ENCODE peak calls at places on chromosomes 3 and 15, in seven cellular contexts. I is cardiac muscle cell; G is fibroblast of pulmonary artery; D is effector memory CD8-positive, alpha-beta T cell; T is activated CD4-positive, CD25-positive, alpha-beta regulatory T cell; F is activated T-helper 1 cell treated with anti-CD3 and anti-CD28 coated beads, Interleukin-12 subunit alpha, Interleukin-12 subunit beta, Interleukin-2, Interleukin-4 antibody, amounts not matched to agents 30 ng/mL and 10 ng/mL and 1 ng/mL, durations not matched to agents 14 hours and 24 hours and 36 hours; Q is ovary. R is an unnamed sample.

GRCh38 chr3:71713041-71713440 is 12.2 kb downstream of the EIF4E3 start:
- DNase-seq in T (no peak), F (no peak), Q (no peak), D (no peak), G (no peak), I (no peak), R (no peak)

GRCh38 chr3:188185717-188186236 is 31.8 kb downstream of the LPP start:
- DNase-seq in D (no peak), G (no peak), I (no peak), T (no peak), F (no peak), Q (no peak), R (peak; percentile 22)

GRCh38 chr15:78097667-78098066 is 5.3 kb downstream of the SH2D7 start:
- DNase-seq in G (no peak), Q (no peak), D (no peak), I (no peak), T (no peak), F (no peak), R (no peak)

GRCh38 chr15:82625136-82625535 is 22.0 kb downstream of the CPEB1 start:
- DNase-seq in Q (no peak), F (no peak), I (no peak), D (no peak), T (no peak), G (no peak), R (no peak)

GRCh38 chr15:78210349-78210717 is 24.0 kb downstream of the ACSBG1 start:
- DNase-seq in I (no peak), G (no peak), T (no peak), D (no peak), F (no peak), Q (no peak), R (no peak)

GRCh38 chr15:72515591-72516389 is 41.7 kb downstream of the ARIH1 start:
- DNase-seq in I (peak; percentile 56), D (no peak), Q (no peak), F (no peak), T (no peak), G (peak; percentile 34), R (no peak)

GRCh38 chr15:42490743-42491539 is at the start of gene ZNF106:
- DNase-seq in Q (peak; percentile 89), D (peak; percentile 83), T (peak; percentile 76), G (peak; percentile 93), I (peak; percentile 94), F (peak; percentile 86), R (peak; percentile 94)

GRCh38 chr3:177447938-177448337 is 250.7 kb upstream of the TBL1XR1 start:
- DNase-seq in Q (no peak), T (no peak), F (no peak), G (no peak), I (no peak), D (no peak), R (no peak)

GRCh38 chr3:126134219-126134975 is 46.0 kb downstream of the ALDH1L1 start:
- DNase-seq in T (no peak), Q (peak; percentile 85), F (peak; percentile 5), G (peak; percentile 61), I (peak; percentile 68), D (peak; percentile 31), R (peak; percentile 58)

GRCh38 chr3:123341871-123342630 is 106.8 kb downstream of the ADCY5 start:
- DNase-seq in D (no peak), F (no peak), Q (no peak), I (no peak), G (no peak), T (no peak), R (no peak)

GRCh38 chr15:26848498-26848897 is 18.4 kb upstream of the GABRA5 start:
- DNase-seq in I (no peak), F (no peak), D (no peak), Q (no peak), G (no peak), T (no peak), R (no peak)

GRCh38 chr3:87320748-87321634 is 44.6 kb upstream of the POU1F1 start:
- DNase-seq in F (no peak), I (no peak), G (no peak), T (no peak), Q (no peak), D (no peak), R (no peak)

GRCh38 chr3:8853081-8853480 is 83.7 kb upstream of the OXTR start:
- DNase-seq in Q (no peak), D (no peak), T (no peak), G (peak; percentile 24), F (no peak), I (no peak), R (no peak)

GRCh38 chr3:158727499-158728377 is 4.5 kb downstream of the RARRES1 start:
- DNase-seq in T (no peak), D (peak; percentile 40), F (peak; percentile 36), I (peak; percentile 91), G (peak; percentile 87), Q (peak; percentile 76), R (peak; percentile 80)

GRCh38 chr3:189288348-189289235 is 116.8 kb downstream of the TPRG1 start:
- DNase-seq in F (no peak), T (no peak), D (no peak), G (no peak), I (no peak), Q (no peak), R (no peak)

GRCh38 chr15:67031321-67031720 is 34.1 kb upstream of the SMAD3 start:
- DNase-seq in Q (no peak), F (no peak), T (no peak), D (no peak), G (no peak), I (no peak), R (no peak)

GRCh38 chr3:177601120-177601519 is 403.8 kb upstream of the TBL1XR1 start:
- DNase-seq in F (no peak), I (no peak), G (no peak), D (no peak), Q (no peak), T (no peak), R (peak; percentile 33)

GRCh38 chr15:62742409-62743171 is 300.0 kb upstream of the TPM1 start:
- DNase-seq in D (peak; percentile 12), Q (peak; percentile 73), G (peak; percentile 93), I (peak; percentile 93), T (no peak), F (no peak), R (peak; percentile 69)

GRCh38 chr15:90402230-90402629 is 14.2 kb downstream of the IQGAP1 start:
- DNase-seq in G (peak; percentile 88), Q (peak; percentile 44), I (peak; percentile 87), D (no peak), T (no peak), F (no peak), R (peak; percentile 87)

GRCh38 chr3:172709776-172710708 is 825 bp downstream of the NCEH1 start:
- DNase-seq in T (no peak), D (no peak), F (no peak), Q (peak; percentile 50), I (peak; percentile 52), G (peak; percentile 40), R (peak; percentile 9)

GRCh38 chr3:126348308-126348920 is 8.8 kb downstream of the KLF15 start:
- DNase-seq in G (peak; percentile 12), Q (peak; percentile 17), F (no peak), D (no peak), T (no peak), I (peak; percentile 23), R (no peak)

GRCh38 chr3:190617185-190617584 is 103.3 kb downstream of the IL1RAP start:
- DNase-seq in I (no peak), F (peak; percentile 58), G (no peak), D (peak; percentile 1), T (no peak), Q (no peak), R (peak; percentile 3)

GRCh38 chr15:57236561-57237281 is 139.6 kb upstream of the CGNL1 start:
- DNase-seq in T (no peak), F (no peak), G (no peak), Q (no peak), D (no peak), I (no peak), R (no peak)

GRCh38 chr15:42033214-42033873 is 12.5 kb upstream of the PLA2G4E start:
- DNase-seq in Q (no peak), D (no peak), F (no peak), T (no peak), I (no peak), G (no peak), R (no peak)

GRCh38 chr15:44968475-44968874 is 12.0 kb downstream of the TERB2 start:
- DNase-seq in I (no peak), T (no peak), G (no peak), F (no peak), Q (no peak), D (no peak), R (no peak)

GRCh38 chr3:8964436-8965370 is 1.4 kb upstream of the RAD18 start:
- DNase-seq in D (no peak), I (peak; percentile 56), T (no peak), F (no peak), G (peak; percentile 72), Q (no peak), R (peak; percentile 72)

GRCh38 chr3:143121240-143122088 is 1.9 kb downstream of the CHST2 start:
- DNase-seq in G (peak; percentile 73), F (peak; percentile 47), D (no peak), T (peak; percentile 60), Q (peak; percentile 21), I (peak; percentile 82), R (peak; percentile 73)

GRCh38 chr3:136664771-136665170 is 87.4 kb downstream of the STAG1 start:
- DNase-seq in I (no peak), D (no peak), F (no peak), G (no peak), Q (no peak), T (no peak), R (no peak)

GRCh38 chr3:37243811-37244748 is 69.7 kb upstream of the LRRFIP2 start:
- DNase-seq in F (peak; percentile 24), Q (peak; percentile 74), T (no peak), D (peak; percentile 4), G (peak; percentile 69), I (peak; percentile 73), R (peak; percentile 81)

GRCh38 chr3:196517142-196517808 is 2.1 kb upstream of the SMCO1 start:
- DNase-seq in D (no peak), F (no peak), T (no peak), I (no peak), Q (no peak), G (no peak), R (no peak)

GRCh38 chr15:75430259-75430658 is 21.2 kb downstream of the SIN3A start:
- DNase-seq in D (no peak), T (no peak), Q (no peak), G (no peak), F (no peak), I (no peak), R (no peak)